ENCODE peak calls at places on chromosomes 1 and 21, in seven cellular contexts. L, I, T, Y, N, B and O are unnamed samples.

GRCh38 chr1:60825593-60825992 is 256.8 kb upstream of the NFIA start:
- DNase-seq in L (peak), I (no peak), T (no peak), Y (no peak), N (no peak), B (no peak), O (no peak)

GRCh38 chr1:3776231-3777030 is 3.9 kb downstream of the SMIM1 start:
- DNase-seq in L (no peak), I (no peak), T (no peak), Y (no peak), N (no peak), B (no peak), O (no peak)

GRCh38 chr21:34908424-34909055 is 140.6 kb downstream of the RUNX1 start:
- DNase-seq in L (no peak), I (no peak), T (no peak), Y (no peak), N (peak), B (no peak), O (peak)

GRCh38 chr1:30966690-30967369 is 58.3 kb upstream of the SDC3 start:
- DNase-seq in L (no peak), I (no peak), T (no peak), Y (no peak), N (peak), B (no peak), O (peak)

GRCh38 chr1:40833979-40834378 is 28.2 kb downstream of the CITED4 start:
- DNase-seq in L (no peak), I (no peak), T (no peak), Y (no peak), N (no peak), B (no peak), O (no peak)

GRCh38 chr1:119544165-119544762 is 37.3 kb downstream of the HSD3B1 start:
- DNase-seq in L (peak), I (no peak), T (no peak), Y (no peak), N (no peak), B (no peak), O (peak)

GRCh38 chr1:118911571-118911970 is 76.6 kb downstream of the TBX15 start:
- DNase-seq in L (no peak), I (no peak), T (no peak), Y (no peak), N (no peak), B (no peak), O (no peak)

GRCh38 chr1:15326691-15327530 is 79.9 kb downstream of the FHAD1 start:
- DNase-seq in L (no peak), I (no peak), T (no peak), Y (no peak), N (peak), B (no peak), O (no peak)

GRCh38 chr1:43274125-43274803 is 4.5 kb downstream of the TMEM125 start:
- DNase-seq in L (no peak), I (peak), T (no peak), Y (no peak), N (peak), B (no peak), O (peak)

GRCh38 chr1:206682111-206682510 is 2.6 kb upstream of the MAPKAPK2 start:
- DNase-seq in L (no peak), I (no peak), T (no peak), Y (no peak), N (no peak), B (no peak), O (no peak)